ENCODE peak calls at places on chromosomes 1 and 21, in four cellular contexts. One of them, this sample, is unnamed.

GRCh38 chr1:8217011-8217711 is 100.8 kb upstream of the SLC45A1 start:
- DNase-seq in LHCN-M2: no peak
- DNase-seq in thoracic aorta: no peak
- DNase-seq in T-helper 1 cell: no peak
- DNase-seq in this sample: peak; percentile 63

GRCh38 chr1:8214501-8215173 is 103.3 kb upstream of the SLC45A1 start:
- DNase-seq in thoracic aorta: no peak
- DNase-seq in LHCN-M2: peak; percentile 85
- DNase-seq in T-helper 1 cell: no peak
- DNase-seq in this sample: no peak

GRCh38 chr1:170670751-170671628 is 7.1 kb downstream of the PRRX1 start:
- DNase-seq in thoracic aorta: no peak
- DNase-seq in T-helper 1 cell: no peak
- DNase-seq in LHCN-M2: no peak
- DNase-seq in this sample: peak; percentile 82

GRCh38 chr1:204418174-204419063 is 6.8 kb upstream of the PPP1R15B start:
- DNase-seq in LHCN-M2: no peak
- DNase-seq in thoracic aorta: no peak
- DNase-seq in T-helper 1 cell: no peak
- DNase-seq in this sample: peak; percentile 36

GRCh38 chr1:245016700-245017099 is 138.1 kb upstream of the KIF26B start:
- DNase-seq in thoracic aorta: no peak
- DNase-seq in T-helper 1 cell: no peak
- DNase-seq in LHCN-M2: no peak
- DNase-seq in this sample: no peak

GRCh38 chr1:58119971-58120370 is 426.6 kb downstream of the OMA1 start:
- DNase-seq in thoracic aorta: no peak
- DNase-seq in T-helper 1 cell: no peak
- DNase-seq in LHCN-M2: no peak
- DNase-seq in this sample: no peak

GRCh38 chr1:154730251-154730650 is 122.3 kb upstream of the ADAR start:
- DNase-seq in T-helper 1 cell: no peak
- DNase-seq in thoracic aorta: no peak
- DNase-seq in LHCN-M2: peak; percentile 62
- DNase-seq in this sample: peak; percentile 67

GRCh38 chr21:36291509-36291908 is 28.5 kb upstream of the MORC3 start:
- DNase-seq in LHCN-M2: no peak
- DNase-seq in thoracic aorta: no peak
- DNase-seq in T-helper 1 cell: no peak
- DNase-seq in this sample: no peak

GRCh38 chr1:158101944-158102343 is 78.8 kb upstream of the CD1D start:
- DNase-seq in T-helper 1 cell: no peak
- DNase-seq in thoracic aorta: no peak
- DNase-seq in LHCN-M2: peak; percentile 62
- DNase-seq in this sample: peak; percentile 16

GRCh38 chr21:42673633-42674328 is 20.4 kb downstream of the PDE9A start:
- DNase-seq in T-helper 1 cell: no peak
- DNase-seq in thoracic aorta: no peak
- DNase-seq in LHCN-M2: no peak
- DNase-seq in this sample: no peak

GRCh38 chr21:36429672-36430546 is 44.7 kb downstream of the CHAF1B start:
- DNase-seq in thoracic aorta: peak; percentile 84
- DNase-seq in T-helper 1 cell: peak; percentile 20
- DNase-seq in LHCN-M2: peak; percentile 100
- DNase-seq in this sample: peak; percentile 99

GRCh38 chr1:25208127-25208526 is 24.2 kb downstream of the SYF2 start:
- DNase-seq in thoracic aorta: no peak
- DNase-seq in T-helper 1 cell: no peak
- DNase-seq in LHCN-M2: no peak
- DNase-seq in this sample: no peak

GRCh38 chr1:88302843-88303486 is 381.1 kb upstream of the PKN2 start:
- DNase-seq in LHCN-M2: no peak
- DNase-seq in thoracic aorta: no peak
- DNase-seq in T-helper 1 cell: no peak
- DNase-seq in this sample: peak; percentile 68

GRCh38 chr1:57991289-57991688 is 555.2 kb downstream of the OMA1 start:
- DNase-seq in LHCN-M2: no peak
- DNase-seq in thoracic aorta: no peak
- DNase-seq in T-helper 1 cell: no peak
- DNase-seq in this sample: no peak

GRCh38 chr21:15063081-15063820 is 1.5 kb downstream of the NRIP1 start:
- DNase-seq in T-helper 1 cell: no peak
- DNase-seq in thoracic aorta: no peak
- DNase-seq in LHCN-M2: peak; percentile 26
- DNase-seq in this sample: peak; percentile 47

GRCh38 chr1:71196685-71197084 is 115.8 kb upstream of the ZRANB2 start:
- DNase-seq in thoracic aorta: no peak
- DNase-seq in T-helper 1 cell: no peak
- DNase-seq in LHCN-M2: peak; percentile 43
- DNase-seq in this sample: peak; percentile 44

GRCh38 chr1:31769720-31770390 is 5.7 kb upstream of the ADGRB2 start:
- DNase-seq in LHCN-M2: no peak
- DNase-seq in thoracic aorta: no peak
- DNase-seq in T-helper 1 cell: no peak
- DNase-seq in this sample: peak; percentile 30

GRCh38 chr1:201585099-201585498 is 46.2 kb downstream of the NAV1 start:
- DNase-seq in thoracic aorta: no peak
- DNase-seq in LHCN-M2: peak; percentile 85
- DNase-seq in T-helper 1 cell: no peak
- DNase-seq in this sample: peak; percentile 37

GRCh38 chr1:109556563-109556962 is 8.1 kb downstream of the GNAI3 start:
- DNase-seq in thoracic aorta: no peak
- DNase-seq in T-helper 1 cell: no peak
- DNase-seq in LHCN-M2: no peak
- DNase-seq in this sample: no peak